ENCODE peak calls at places on chromosomes 13 and 19, in four cellular contexts. One of them, this sample, is unnamed.

GRCh38 chr13:38752726-38753125 is 65.8 kb downstream of the FREM2 start:
- DNase-seq in HFFc6: no peak
- DNase-seq in stimulated activated CD4-positive, alpha-beta T cell treated with anti-CD3 and anti-CD28 coated beads, Interleukin-2, amount 100 ng/mL, for 4 hours: no peak
- DNase-seq in effector CD8-positive, alpha-beta T cell: no peak
- DNase-seq in this sample: no peak

GRCh38 chr13:50905256-50905655 is 4.3 kb upstream of the RNASEH2B start:
- DNase-seq in effector CD8-positive, alpha-beta T cell: no peak
- DNase-seq in stimulated activated CD4-positive, alpha-beta T cell treated with anti-CD3 and anti-CD28 coated beads, Interleukin-2, amount 100 ng/mL, for 4 hours: no peak
- DNase-seq in HFFc6: no peak
- DNase-seq in this sample: no peak

GRCh38 chr13:96650301-96650886 is 343.9 kb downstream of the OXGR1 start:
- DNase-seq in effector CD8-positive, alpha-beta T cell: no peak
- DNase-seq in stimulated activated CD4-positive, alpha-beta T cell treated with anti-CD3 and anti-CD28 coated beads, Interleukin-2, amount 100 ng/mL, for 4 hours: no peak
- DNase-seq in HFFc6: no peak
- DNase-seq in this sample: no peak

GRCh38 chr13:46523972-46524737 is 28.8 kb upstream of the LRCH1 start:
- DNase-seq in stimulated activated CD4-positive, alpha-beta T cell treated with anti-CD3 and anti-CD28 coated beads, Interleukin-2, amount 100 ng/mL, for 4 hours: no peak
- DNase-seq in HFFc6: no peak
- DNase-seq in effector CD8-positive, alpha-beta T cell: no peak
- DNase-seq in this sample: no peak

GRCh38 chr13:98141938-98142426 is 912 bp upstream of the FARP1 start:
- DNase-seq in effector CD8-positive, alpha-beta T cell: no peak
- DNase-seq in HFFc6: no peak
- DNase-seq in stimulated activated CD4-positive, alpha-beta T cell treated with anti-CD3 and anti-CD28 coated beads, Interleukin-2, amount 100 ng/mL, for 4 hours: no peak
- DNase-seq in this sample: no peak

GRCh38 chr13:106867249-106867648 is 299.3 kb upstream of the ARGLU1 start:
- DNase-seq in HFFc6: no peak
- DNase-seq in effector CD8-positive, alpha-beta T cell: no peak
- DNase-seq in stimulated activated CD4-positive, alpha-beta T cell treated with anti-CD3 and anti-CD28 coated beads, Interleukin-2, amount 100 ng/mL, for 4 hours: no peak
- DNase-seq in this sample: no peak

GRCh38 chr19:51971624-51972023 is 15.0 kb downstream of the ZNF350 start:
- DNase-seq in HFFc6: no peak
- DNase-seq in effector CD8-positive, alpha-beta T cell: no peak
- DNase-seq in stimulated activated CD4-positive, alpha-beta T cell treated with anti-CD3 and anti-CD28 coated beads, Interleukin-2, amount 100 ng/mL, for 4 hours: no peak
- DNase-seq in this sample: no peak

GRCh38 chr19:13881692-13882418 is 4.9 kb downstream of the NANOS3 start:
- DNase-seq in stimulated activated CD4-positive, alpha-beta T cell treated with anti-CD3 and anti-CD28 coated beads, Interleukin-2, amount 100 ng/mL, for 4 hours: no peak
- DNase-seq in HFFc6: peak; percentile 38
- DNase-seq in effector CD8-positive, alpha-beta T cell: no peak
- DNase-seq in this sample: peak; percentile 17

GRCh38 chr13:26847281-26847680 is 86.7 kb upstream of the GPR12 start:
- DNase-seq in stimulated activated CD4-positive, alpha-beta T cell treated with anti-CD3 and anti-CD28 coated beads, Interleukin-2, amount 100 ng/mL, for 4 hours: no peak
- DNase-seq in HFFc6: no peak
- DNase-seq in effector CD8-positive, alpha-beta T cell: no peak
- DNase-seq in this sample: no peak

GRCh38 chr19:29214411-29214810 is 1.5 kb upstream of the UQCRFS1 start:
- DNase-seq in HFFc6: no peak
- DNase-seq in stimulated activated CD4-positive, alpha-beta T cell treated with anti-CD3 and anti-CD28 coated beads, Interleukin-2, amount 100 ng/mL, for 4 hours: no peak
- DNase-seq in effector CD8-positive, alpha-beta T cell: no peak
- DNase-seq in this sample: no peak

GRCh38 chr19:3699071-3699740 is 1.1 kb downstream of the PIP5K1C start:
- DNase-seq in stimulated activated CD4-positive, alpha-beta T cell treated with anti-CD3 and anti-CD28 coated beads, Interleukin-2, amount 100 ng/mL, for 4 hours: no peak
- DNase-seq in HFFc6: peak; percentile 60
- DNase-seq in effector CD8-positive, alpha-beta T cell: peak; percentile 7
- DNase-seq in this sample: peak; percentile 15

GRCh38 chr13:73059460-73060250 is 850 bp downstream of the KLF5 start:
- DNase-seq in effector CD8-positive, alpha-beta T cell: peak; percentile 5
- DNase-seq in HFFc6: peak; percentile 5
- DNase-seq in stimulated activated CD4-positive, alpha-beta T cell treated with anti-CD3 and anti-CD28 coated beads, Interleukin-2, amount 100 ng/mL, for 4 hours: peak; percentile 39
- DNase-seq in this sample: peak; percentile 42

GRCh38 chr19:3679581-3679980 is 20.7 kb downstream of the PIP5K1C start:
- DNase-seq in HFFc6: no peak
- DNase-seq in effector CD8-positive, alpha-beta T cell: no peak
- DNase-seq in stimulated activated CD4-positive, alpha-beta T cell treated with anti-CD3 and anti-CD28 coated beads, Interleukin-2, amount 100 ng/mL, for 4 hours: no peak
- DNase-seq in this sample: no peak

GRCh38 chr19:3407556-3408516 is 41.5 kb downstream of the NFIC start:
- DNase-seq in stimulated activated CD4-positive, alpha-beta T cell treated with anti-CD3 and anti-CD28 coated beads, Interleukin-2, amount 100 ng/mL, for 4 hours: no peak
- DNase-seq in effector CD8-positive, alpha-beta T cell: no peak
- DNase-seq in HFFc6: no peak
- DNase-seq in this sample: no peak

GRCh38 chr19:46159418-46159817 is 11.4 kb downstream of the IGFL2 start:
- DNase-seq in HFFc6: no peak
- DNase-seq in effector CD8-positive, alpha-beta T cell: no peak
- DNase-seq in stimulated activated CD4-positive, alpha-beta T cell treated with anti-CD3 and anti-CD28 coated beads, Interleukin-2, amount 100 ng/mL, for 4 hours: no peak
- DNase-seq in this sample: no peak

GRCh38 chr13:29946093-29946492 is 95.7 kb upstream of the UBL3 start:
- DNase-seq in stimulated activated CD4-positive, alpha-beta T cell treated with anti-CD3 and anti-CD28 coated beads, Interleukin-2, amount 100 ng/mL, for 4 hours: no peak
- DNase-seq in effector CD8-positive, alpha-beta T cell: no peak
- DNase-seq in HFFc6: no peak
- DNase-seq in this sample: no peak

GRCh38 chr19:4295972-4296771 is 6.0 kb downstream of the TMIGD2 start:
- DNase-seq in HFFc6: no peak
- DNase-seq in effector CD8-positive, alpha-beta T cell: no peak
- DNase-seq in stimulated activated CD4-positive, alpha-beta T cell treated with anti-CD3 and anti-CD28 coated beads, Interleukin-2, amount 100 ng/mL, for 4 hours: no peak
- DNase-seq in this sample: no peak

GRCh38 chr13:51444922-51445321 is 7.9 kb downstream of the INTS6 start:
- DNase-seq in HFFc6: peak; percentile 32
- DNase-seq in stimulated activated CD4-positive, alpha-beta T cell treated with anti-CD3 and anti-CD28 coated beads, Interleukin-2, amount 100 ng/mL, for 4 hours: no peak
- DNase-seq in effector CD8-positive, alpha-beta T cell: no peak
- DNase-seq in this sample: no peak

GRCh38 chr19:33443638-33444195 is 70.2 kb downstream of the CEBPG start:
- DNase-seq in effector CD8-positive, alpha-beta T cell: no peak
- DNase-seq in HFFc6: no peak
- DNase-seq in stimulated activated CD4-positive, alpha-beta T cell treated with anti-CD3 and anti-CD28 coated beads, Interleukin-2, amount 100 ng/mL, for 4 hours: no peak
- DNase-seq in this sample: no peak

GRCh38 chr13:27037571-27037970 is 134.0 kb downstream of the USP12 start:
- DNase-seq in stimulated activated CD4-positive, alpha-beta T cell treated with anti-CD3 and anti-CD28 coated beads, Interleukin-2, amount 100 ng/mL, for 4 hours: no peak
- DNase-seq in effector CD8-positive, alpha-beta T cell: no peak
- DNase-seq in HFFc6: no peak
- DNase-seq in this sample: no peak

GRCh38 chr13:41544824-41545707 is 87.7 kb downstream of the RGCC start:
- DNase-seq in stimulated activated CD4-positive, alpha-beta T cell treated with anti-CD3 and anti-CD28 coated beads, Interleukin-2, amount 100 ng/mL, for 4 hours: no peak
- DNase-seq in effector CD8-positive, alpha-beta T cell: no peak
- DNase-seq in HFFc6: peak; percentile 38
- DNase-seq in this sample: no peak

GRCh38 chr13:110371550-110372465 is 64.7 kb downstream of the COL4A2 start:
- DNase-seq in stimulated activated CD4-positive, alpha-beta T cell treated with anti-CD3 and anti-CD28 coated beads, Interleukin-2, amount 100 ng/mL, for 4 hours: no peak
- DNase-seq in HFFc6: no peak
- DNase-seq in effector CD8-positive, alpha-beta T cell: no peak
- DNase-seq in this sample: no peak

This sample was measured in stimulated activated naive CD4-positive, alpha-beta T cell.